ENCODE peak calls at places on chromosomes 6 and 20, in eight cellular contexts. One of them, this sample, is unnamed.

GRCh38 chr6:105432797-105433196 is 29.9 kb upstream of the PREP start:
- DNase-seq in HT-29: peak
- DNase-seq in nephron progenitor cell: no peak
- DNase-seq in RCC 7860: peak
- DNase-seq in activated naive CD8-positive, alpha-beta T cell treated with anti-CD3 and anti-CD28 coated beads, Interleukin-2, amount 50 U/mL, for 24 hours: no peak
- DNase-seq in LoVo: peak
- DNase-seq in AG09319: no peak
- DNase-seq in immature natural killer cell: no peak
- DNase-seq in this sample: peak

GRCh38 chr20:39048000-39048696 is 86.0 kb downstream of the DHX35 start:
- DNase-seq in HT-29: peak
- DNase-seq in nephron progenitor cell: peak
- DNase-seq in RCC 7860: peak
- DNase-seq in activated naive CD8-positive, alpha-beta T cell treated with anti-CD3 and anti-CD28 coated beads, Interleukin-2, amount 50 U/mL, for 24 hours: peak
- DNase-seq in LoVo: peak
- DNase-seq in AG09319: peak
- DNase-seq in immature natural killer cell: peak
- DNase-seq in this sample: no peak

GRCh38 chr6:158017621-158018369 is 36.1 kb downstream of the SYNJ2 start:
- DNase-seq in HT-29: no peak
- DNase-seq in nephron progenitor cell: no peak
- DNase-seq in RCC 7860: no peak
- DNase-seq in activated naive CD8-positive, alpha-beta T cell treated with anti-CD3 and anti-CD28 coated beads, Interleukin-2, amount 50 U/mL, for 24 hours: no peak
- DNase-seq in LoVo: no peak
- DNase-seq in AG09319: no peak
- DNase-seq in immature natural killer cell: no peak
- DNase-seq in this sample: no peak

GRCh38 chr6:14635195-14635594 is 517.6 kb downstream of the CD83 start:
- DNase-seq in HT-29: no peak
- DNase-seq in nephron progenitor cell: no peak
- DNase-seq in RCC 7860: no peak
- DNase-seq in activated naive CD8-positive, alpha-beta T cell treated with anti-CD3 and anti-CD28 coated beads, Interleukin-2, amount 50 U/mL, for 24 hours: peak
- DNase-seq in LoVo: no peak
- DNase-seq in AG09319: no peak
- DNase-seq in immature natural killer cell: peak
- DNase-seq in this sample: no peak

GRCh38 chr20:32436142-32436861 is 78.2 kb downstream of the ASXL1 start:
- DNase-seq in HT-29: no peak
- DNase-seq in nephron progenitor cell: no peak
- DNase-seq in RCC 7860: no peak
- DNase-seq in activated naive CD8-positive, alpha-beta T cell treated with anti-CD3 and anti-CD28 coated beads, Interleukin-2, amount 50 U/mL, for 24 hours: no peak
- DNase-seq in LoVo: no peak
- DNase-seq in AG09319: no peak
- DNase-seq in immature natural killer cell: no peak
- DNase-seq in this sample: no peak

GRCh38 chr20:33004141-33004751 is at the start of gene SUN5:
- DNase-seq in HT-29: no peak
- DNase-seq in nephron progenitor cell: no peak
- DNase-seq in RCC 7860: no peak
- DNase-seq in activated naive CD8-positive, alpha-beta T cell treated with anti-CD3 and anti-CD28 coated beads, Interleukin-2, amount 50 U/mL, for 24 hours: no peak
- DNase-seq in LoVo: no peak
- DNase-seq in AG09319: no peak
- DNase-seq in immature natural killer cell: no peak
- DNase-seq in this sample: no peak

GRCh38 chr20:8305449-8305978 is 173.4 kb downstream of the PLCB1 start:
- DNase-seq in HT-29: peak
- DNase-seq in nephron progenitor cell: peak
- DNase-seq in RCC 7860: peak
- DNase-seq in activated naive CD8-positive, alpha-beta T cell treated with anti-CD3 and anti-CD28 coated beads, Interleukin-2, amount 50 U/mL, for 24 hours: peak
- DNase-seq in LoVo: peak
- DNase-seq in AG09319: no peak
- DNase-seq in immature natural killer cell: peak
- DNase-seq in this sample: no peak

GRCh38 chr6:56868687-56869086 is 86.2 kb upstream of the BEND6 start:
- DNase-seq in HT-29: no peak
- DNase-seq in nephron progenitor cell: no peak
- DNase-seq in RCC 7860: peak
- DNase-seq in activated naive CD8-positive, alpha-beta T cell treated with anti-CD3 and anti-CD28 coated beads, Interleukin-2, amount 50 U/mL, for 24 hours: no peak
- DNase-seq in LoVo: peak
- DNase-seq in AG09319: peak
- DNase-seq in immature natural killer cell: no peak
- DNase-seq in this sample: no peak

GRCh38 chr6:35552285-35552917 is 39.7 kb upstream of the TULP1 start:
- DNase-seq in HT-29: peak
- DNase-seq in nephron progenitor cell: peak
- DNase-seq in RCC 7860: no peak
- DNase-seq in activated naive CD8-positive, alpha-beta T cell treated with anti-CD3 and anti-CD28 coated beads, Interleukin-2, amount 50 U/mL, for 24 hours: peak
- DNase-seq in LoVo: no peak
- DNase-seq in AG09319: no peak
- DNase-seq in immature natural killer cell: peak
- DNase-seq in this sample: no peak

GRCh38 chr6:56096454-56096853 is 150.9 kb downstream of the COL21A1 start:
- DNase-seq in HT-29: no peak
- DNase-seq in nephron progenitor cell: no peak
- DNase-seq in RCC 7860: no peak
- DNase-seq in activated naive CD8-positive, alpha-beta T cell treated with anti-CD3 and anti-CD28 coated beads, Interleukin-2, amount 50 U/mL, for 24 hours: no peak
- DNase-seq in LoVo: no peak
- DNase-seq in AG09319: no peak
- DNase-seq in immature natural killer cell: no peak
- DNase-seq in this sample: no peak

GRCh38 chr20:19692685-19693119 is 65.4 kb upstream of the RIN2 start:
- DNase-seq in HT-29: peak
- DNase-seq in nephron progenitor cell: peak
- DNase-seq in RCC 7860: peak
- DNase-seq in activated naive CD8-positive, alpha-beta T cell treated with anti-CD3 and anti-CD28 coated beads, Interleukin-2, amount 50 U/mL, for 24 hours: peak
- DNase-seq in LoVo: peak
- DNase-seq in AG09319: no peak
- DNase-seq in immature natural killer cell: no peak
- DNase-seq in this sample: no peak

GRCh38 chr20:45911486-45912343 is at the start of gene PLTP:
- DNase-seq in HT-29: no peak
- DNase-seq in nephron progenitor cell: peak
- DNase-seq in RCC 7860: no peak
- DNase-seq in activated naive CD8-positive, alpha-beta T cell treated with anti-CD3 and anti-CD28 coated beads, Interleukin-2, amount 50 U/mL, for 24 hours: peak
- DNase-seq in LoVo: no peak
- DNase-seq in AG09319: no peak
- DNase-seq in immature natural killer cell: peak
- DNase-seq in this sample: no peak

GRCh38 chr20:57504411-57504810 is 20.5 kb downstream of the CTCFL start:
- DNase-seq in HT-29: no peak
- DNase-seq in nephron progenitor cell: no peak
- DNase-seq in RCC 7860: no peak
- DNase-seq in activated naive CD8-positive, alpha-beta T cell treated with anti-CD3 and anti-CD28 coated beads, Interleukin-2, amount 50 U/mL, for 24 hours: no peak
- DNase-seq in LoVo: no peak
- DNase-seq in AG09319: no peak
- DNase-seq in immature natural killer cell: no peak
- DNase-seq in this sample: no peak

GRCh38 chr6:99589290-99589672 is 17.4 kb upstream of the PRDM13 start:
- DNase-seq in HT-29: no peak
- DNase-seq in nephron progenitor cell: peak
- DNase-seq in RCC 7860: no peak
- DNase-seq in activated naive CD8-positive, alpha-beta T cell treated with anti-CD3 and anti-CD28 coated beads, Interleukin-2, amount 50 U/mL, for 24 hours: no peak
- DNase-seq in LoVo: no peak
- DNase-seq in AG09319: no peak
- DNase-seq in immature natural killer cell: no peak
- DNase-seq in this sample: no peak

GRCh38 chr6:4909063-4909645 is 94.7 kb downstream of the RPP40 start:
- DNase-seq in HT-29: no peak
- DNase-seq in nephron progenitor cell: no peak
- DNase-seq in RCC 7860: no peak
- DNase-seq in activated naive CD8-positive, alpha-beta T cell treated with anti-CD3 and anti-CD28 coated beads, Interleukin-2, amount 50 U/mL, for 24 hours: no peak
- DNase-seq in LoVo: no peak
- DNase-seq in AG09319: no peak
- DNase-seq in immature natural killer cell: no peak
- DNase-seq in this sample: no peak

GRCh38 chr6:144345451-144345850 is 60.3 kb downstream of the UTRN start:
- DNase-seq in HT-29: no peak
- DNase-seq in nephron progenitor cell: no peak
- DNase-seq in RCC 7860: no peak
- DNase-seq in activated naive CD8-positive, alpha-beta T cell treated with anti-CD3 and anti-CD28 coated beads, Interleukin-2, amount 50 U/mL, for 24 hours: no peak
- DNase-seq in LoVo: no peak
- DNase-seq in AG09319: no peak
- DNase-seq in immature natural killer cell: no peak
- DNase-seq in this sample: no peak

GRCh38 chr20:48682529-48683385 is 145.0 kb downstream of the PREX1 start:
- DNase-seq in HT-29: peak
- DNase-seq in nephron progenitor cell: peak
- DNase-seq in RCC 7860: no peak
- DNase-seq in activated naive CD8-positive, alpha-beta T cell treated with anti-CD3 and anti-CD28 coated beads, Interleukin-2, amount 50 U/mL, for 24 hours: no peak
- DNase-seq in LoVo: no peak
- DNase-seq in AG09319: peak
- DNase-seq in immature natural killer cell: no peak
- DNase-seq in this sample: peak

This sample was measured in epithelial cell of proximal tubule.